ENCODE peak calls at places on chromosomes 16 and 17, in ten cellular contexts. O is RWPE1; H is iPS DF 6.9; E is upper lobe of right lung; G is psoas muscle; S is CD8-positive, alpha-beta memory T cell; A is stomach; T is heart right ventricle; B is mesenchymal stem cell; W is dorsolateral prefrontal cortex. V is an unnamed sample.

GRCh38 chr17:62832405-62832804 is 24.3 kb upstream of the MARCHF10 start:
- DNase-seq in O (no peak), S (no peak), H (no peak), B (no peak), W (no peak), A (no peak), G (no peak), T (no peak), E (no peak), V (no peak)

GRCh38 chr17:69864531-69864930 is 210.5 kb upstream of the KCNJ16 start:
- DNase-seq in W (no peak), E (no peak), G (no peak), B (no peak), H (no peak), T (no peak), O (no peak), A (no peak), S (no peak), V (no peak)

GRCh38 chr17:62790554-62790953 is 17.6 kb downstream of the MARCHF10 start:
- DNase-seq in W (no peak), A (no peak), E (no peak), H (no peak), O (no peak), B (peak), T (no peak), S (no peak), G (no peak), V (no peak)

GRCh38 chr17:37118738-37119137 is 170.0 kb downstream of the AATF start:
- DNase-seq in W (no peak), T (no peak), B (no peak), G (no peak), H (no peak), A (no peak), E (no peak), O (no peak), S (no peak), V (no peak)

GRCh38 chr17:43701318-43701743 is 39.6 kb upstream of the MEOX1 start:
- DNase-seq in W (no peak), S (peak), G (peak), B (peak), T (no peak), E (peak), H (no peak), O (no peak), A (no peak), V (no peak)

GRCh38 chr17:74249966-74250365 is 24.1 kb upstream of the DNAI2 start:
- DNase-seq in B (no peak), O (no peak), W (no peak), A (no peak), T (peak), G (no peak), S (no peak), E (no peak), H (no peak), V (no peak)

GRCh38 chr17:3030096-3030495 is 33.3 kb downstream of the OR1D5 start:
- DNase-seq in S (no peak), T (peak), E (no peak), W (no peak), G (no peak), H (no peak), B (peak), A (no peak), O (peak), V (no peak)

GRCh38 chr16:881219-882097 is 80.9 kb upstream of the GNG13 start:
- DNase-seq in T (no peak), O (no peak), E (no peak), W (no peak), G (no peak), B (no peak), A (no peak), H (no peak), S (peak), V (no peak)

GRCh38 chr16:49928176-49928892 is 72.4 kb upstream of the ZNF423 start:
- DNase-seq in B (no peak), S (no peak), T (no peak), E (peak), W (no peak), G (no peak), A (no peak), H (no peak), O (no peak), V (no peak)

GRCh38 chr16:89505204-89506112 is 2.7 kb upstream of the SPG7 start:
- DNase-seq in S (peak), H (no peak), T (peak), O (peak), E (peak), B (peak), G (peak), A (peak), W (peak), V (peak)

GRCh38 chr17:78904371-78904770 is 1.4 kb upstream of the CEP295NL start:
- DNase-seq in W (no peak), S (no peak), A (no peak), E (no peak), H (no peak), O (no peak), G (no peak), T (no peak), B (no peak), V (no peak)

GRCh38 chr16:678858-679807 is 1.1 kb upstream of the STUB1 start:
- DNase-seq in O (no peak), A (peak), W (peak), B (peak), H (no peak), T (peak), E (peak), G (peak), S (peak), V (no peak)

GRCh38 chr16:16042076-16042475 is 92.7 kb downstream of the ABCC1 start:
- DNase-seq in W (peak), T (peak), O (no peak), G (no peak), B (peak), S (no peak), A (peak), E (no peak), H (no peak), V (no peak)

GRCh38 chr17:29138184-29138955 is 41.8 kb downstream of the MYO18A start:
- DNase-seq in A (no peak), S (peak), B (no peak), E (no peak), T (no peak), O (no peak), G (no peak), H (no peak), W (no peak), V (no peak)

GRCh38 chr16:74862743-74863244 is 88.2 kb upstream of the FA2H start:
- DNase-seq in B (peak), H (no peak), E (no peak), T (no peak), A (no peak), S (no peak), W (peak), G (no peak), O (peak), V (no peak)

GRCh38 chr17:75517277-75517865 is 1.0 kb downstream of the TSEN54 start:
- DNase-seq in E (peak), S (no peak), T (no peak), W (no peak), B (peak), O (no peak), H (no peak), G (no peak), A (peak), V (no peak)

GRCh38 chr16:27088216-27088615 is 21.5 kb downstream of the C16orf82 start:
- DNase-seq in O (no peak), B (no peak), T (no peak), W (no peak), G (no peak), A (no peak), E (no peak), S (no peak), H (no peak), V (no peak)

GRCh38 chr17:50346313-50347086 is 574 bp downstream of the XYLT2 start:
- DNase-seq in B (peak), S (no peak), E (peak), A (peak), W (no peak), T (peak), G (peak), H (no peak), O (peak), V (no peak)

GRCh38 chr17:41464682-41465081 is 2.5 kb downstream of the KRT32 start:
- DNase-seq in S (no peak), B (peak), O (peak), G (peak), T (peak), A (peak), H (no peak), E (no peak), W (peak), V (peak)

GRCh38 chr17:55672585-55673501 is 49.8 kb downstream of the TMEM100 start:
- DNase-seq in B (peak), W (no peak), G (peak), T (no peak), O (no peak), A (no peak), S (no peak), H (no peak), E (no peak), V (no peak)
- H3K27ac ChIP-seq in B (no peak), W (no peak), G (peak), T (no peak), O (no peak), A (peak), S (no peak), H (no peak), E (peak), V (no peak)

GRCh38 chr17:60656499-60656898 is 21.2 kb upstream of the BCAS3 start:
- DNase-seq in H (no peak), E (no peak), G (no peak), T (no peak), O (no peak), W (no peak), B (no peak), S (no peak), A (no peak), V (no peak)
- H3K27ac ChIP-seq in H (no peak), E (no peak), G (no peak), T (no peak), O (no peak), W (no peak), B (no peak), S (no peak), A (no peak), V (no peak)

DNA sequence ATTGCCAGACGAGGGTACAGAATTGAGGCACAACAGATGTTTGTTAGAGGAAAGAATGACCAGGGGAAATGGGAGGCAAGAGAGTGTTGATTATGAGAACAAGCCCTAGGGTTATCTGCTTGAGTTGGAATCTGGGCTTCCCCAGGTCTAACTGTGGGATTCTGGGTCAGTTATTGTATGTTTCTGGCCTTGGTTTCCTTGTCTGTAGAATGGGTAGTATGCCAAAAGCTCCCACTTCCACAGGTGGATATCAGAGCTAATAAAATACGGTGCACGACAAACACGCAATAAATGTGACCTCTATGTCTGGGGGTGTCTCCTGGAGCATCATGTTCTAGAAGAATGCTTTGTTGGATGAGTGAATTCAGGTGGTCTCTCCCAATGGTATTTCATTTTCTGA is 517 bp downstream of the TMC5 start:
- DNase-seq in S (no peak), A (no peak), T (no peak), O (no peak), B (no peak), W (no peak), E (no peak), H (no peak), G (no peak), V (no peak)
- H3K27ac ChIP-seq in S (no peak), A (peak), T (no peak), O (no peak), B (no peak), W (no peak), E (peak), H (no peak), G (no peak), V (no peak)

GRCh38 chr16:14360326-14361037 is 269.6 kb downstream of the PARN start:
- DNase-seq in A (no peak), W (no peak), E (no peak), B (no peak), T (no peak), H (no peak), O (no peak), G (no peak), S (no peak), V (no peak)
- H3K27ac ChIP-seq in A (no peak), W (no peak), E (no peak), B (no peak), T (no peak), H (no peak), O (peak), G (peak), S (no peak), V (no peak)

GRCh38 chr16:57623251-57624043 is 5.0 kb upstream of the ADGRG1 start:
- DNase-seq in T (no peak), S (no peak), W (peak), A (peak), H (no peak), G (no peak), E (peak), B (peak), O (peak), V (peak)

GRCh38 chr16:57626420-57627170 is 1.8 kb upstream of the ADGRG1 start:
- DNase-seq in O (no peak), S (no peak), G (no peak), B (peak), H (no peak), A (no peak), T (no peak), E (no peak), W (no peak), V (no peak)

GRCh38 chr16:57622361-57623250 is 5.8 kb upstream of the ADGRG1 start:
- DNase-seq in O (no peak), W (no peak), B (no peak), E (peak), G (no peak), A (no peak), S (no peak), T (no peak), H (no peak), V (no peak)

GRCh38 chr16:57624044-57624688 is 4.3 kb upstream of the ADGRG1 start:
- DNase-seq in A (no peak), E (no peak), B (no peak), T (no peak), H (no peak), S (no peak), O (no peak), G (no peak), W (no peak), V (no peak)

GRCh38 chr16:57624806-57625500 is 3.5 kb upstream of the ADGRG1 start:
- DNase-seq in H (no peak), B (no peak), T (no peak), G (no peak), S (no peak), E (no peak), A (no peak), O (no peak), W (peak), V (no peak)
- H3K27ac ChIP-seq in H (no peak), B (no peak), T (no peak), G (no peak), S (no peak), E (no peak), A (peak), O (peak), W (peak), V (no peak)

GRCh38 chr16:57147381-57148191 is 38.3 kb downstream of the PSME3IP1 start:
- DNase-seq in S (no peak), O (no peak), T (peak), A (no peak), B (no peak), E (no peak), G (peak), W (peak), H (no peak), V (no peak)

GRCh38 chr16:57150682-57151330 is 35.0 kb downstream of the PSME3IP1 start:
- DNase-seq in H (no peak), T (no peak), G (no peak), B (no peak), O (no peak), A (peak), E (no peak), S (no peak), W (no peak), V (no peak)

GRCh38 chr16:57146735-57147134 is 39.1 kb downstream of the PSME3IP1 start:
- DNase-seq in H (no peak), B (peak), W (peak), S (no peak), E (no peak), A (no peak), T (no peak), O (peak), G (no peak), V (no peak)

GRCh38 chr16:57149391-57149790 is 36.4 kb downstream of the PSME3IP1 start:
- DNase-seq in S (no peak), E (no peak), T (no peak), G (no peak), A (no peak), H (no peak), O (no peak), B (no peak), W (no peak), V (no peak)

DNA sequence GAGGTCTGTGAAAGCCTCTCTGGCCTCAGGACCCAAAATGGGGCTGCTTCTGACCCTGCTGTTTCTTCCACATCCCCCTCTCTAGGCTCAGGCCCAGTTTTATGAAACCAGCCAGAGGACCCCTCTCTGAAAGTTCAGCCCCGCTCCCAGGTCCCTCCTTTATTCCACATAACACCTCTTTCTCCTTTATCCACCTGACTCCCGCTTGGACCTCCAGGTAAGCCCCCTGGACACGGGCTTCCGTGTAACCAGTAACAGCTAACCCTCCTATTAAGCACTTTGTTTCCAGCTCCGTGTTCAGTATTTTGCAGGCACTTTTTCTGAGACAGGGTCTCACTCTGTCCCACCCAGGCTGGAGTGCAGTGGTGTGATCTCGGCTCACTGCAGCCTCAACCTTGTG is 37.4 kb downstream of the PSME3IP1 start:
- DNase-seq in A (no peak), B (no peak), O (no peak), H (no peak), T (no peak), W (no peak), S (no peak), E (no peak), G (no peak), V (no peak)
- H3K27ac ChIP-seq in A (peak), B (no peak), O (peak), H (no peak), T (peak), W (peak), S (no peak), E (peak), G (peak), V (no peak)

GRCh38 chr16:21643787-21644186 is 8.6 kb downstream of the IGSF6 start:
- DNase-seq in B (no peak), H (no peak), S (no peak), A (no peak), W (no peak), G (no peak), E (no peak), O (no peak), T (no peak), V (no peak)

GRCh38 chr16:21646721-21647561 is 5.5 kb downstream of the IGSF6 start:
- DNase-seq in W (no peak), S (peak), B (peak), E (no peak), H (no peak), A (peak), G (no peak), T (no peak), O (no peak), V (no peak)

GRCh38 chr16:21646091-21646490 is 6.3 kb downstream of the IGSF6 start:
- DNase-seq in O (no peak), H (no peak), W (no peak), A (no peak), B (peak), S (no peak), T (no peak), E (no peak), G (no peak), V (no peak)

GRCh38 chr16:21645261-21645721 is 7.1 kb downstream of the IGSF6 start:
- DNase-seq in T (no peak), S (peak), O (no peak), A (no peak), H (no peak), G (no peak), B (peak), W (no peak), E (no peak), V (no peak)

GRCh38 chr16:21644674-21645073 is 7.7 kb downstream of the IGSF6 start:
- DNase-seq in B (no peak), H (no peak), A (no peak), T (no peak), E (no peak), W (peak), G (no peak), S (no peak), O (no peak), V (no peak)
- H3K27ac ChIP-seq in B (no peak), H (no peak), A (peak), T (peak), E (peak), W (peak), G (peak), S (peak), O (no peak), V (no peak)

V was measured in keratinocyte.